ENCODE peak calls at places on chromosomes 16 and 17, in nine cellular contexts. X, H, P, N, F, Q, R, D and Y are unnamed samples.
A peak's percentile ranks its signal among the peaks of the same experiment; 100 is the strongest.

GRCh38 chr16:22900863-22901262 is 86.9 kb downstream of the HS3ST2 start:
- DNase-seq in X (no peak), H (no peak), P (no peak), N (no peak), F (no peak), Q (no peak), R (no peak), D (no peak), Y (no peak)

GRCh38 chr17:3894927-3895343 is 2.1 kb upstream of the CAMKK1 start:
- DNase-seq in X (peak; percentile 68), H (peak; percentile 66), P (no peak), N (peak; percentile 47), F (no peak), Q (no peak), R (peak; percentile 62), D (no peak), Y (no peak)

GRCh38 chr16:89787365-89787805 is 29.1 kb downstream of the FANCA start:
- DNase-seq in X (no peak), H (no peak), P (no peak), N (no peak), F (no peak), Q (no peak), R (no peak), D (no peak), Y (no peak)

GRCh38 chr17:10048951-10049350 is 143.9 kb upstream of the RCVRN start:
- DNase-seq in X (no peak), H (no peak), P (no peak), N (no peak), F (no peak), Q (no peak), R (no peak), D (no peak), Y (no peak)

GRCh38 chr17:5707482-5707881 is 123.2 kb upstream of the NLRP1 start:
- DNase-seq in X (no peak), H (no peak), P (no peak), N (no peak), F (no peak), Q (no peak), R (no peak), D (no peak), Y (no peak)

GRCh38 chr16:85400305-85401205 is 212.6 kb upstream of the GSE1 start:
- DNase-seq in X (no peak), H (no peak), P (no peak), N (no peak), F (no peak), Q (no peak), R (no peak), D (no peak), Y (no peak)

GRCh38 chr17:67316776-67317175 is 49.6 kb downstream of the PSMD12 start:
- DNase-seq in X (no peak), H (no peak), P (no peak), N (no peak), F (no peak), Q (no peak), R (no peak), D (no peak), Y (no peak)

GRCh38 chr17:15265131-15265530 is at the start of gene PMP22:
- DNase-seq in X (no peak), H (no peak), P (no peak), N (no peak), F (no peak), Q (no peak), R (no peak), D (no peak), Y (no peak)

GRCh38 chr16:17359778-17360177 is 111.0 kb downstream of the XYLT1 start:
- DNase-seq in X (no peak), H (peak; percentile 18), P (peak; percentile 28), N (peak; percentile 70), F (no peak), Q (no peak), R (no peak), D (no peak), Y (no peak)

GRCh38 chr16:30398660-30399434 is 3.6 kb downstream of the ZNF48 start:
- DNase-seq in X (no peak), H (no peak), P (no peak), N (no peak), F (no peak), Q (no peak), R (no peak), D (no peak), Y (no peak)

GRCh38 chr16:19432429-19432828 is 14.7 kb downstream of the TMC5 start:
- DNase-seq in X (no peak), H (peak; percentile 75), P (no peak), N (no peak), F (no peak), Q (no peak), R (no peak), D (peak; percentile 3), Y (no peak)

GRCh38 chr17:30225112-30225511 is 10.4 kb downstream of the SLC6A4 start:
- DNase-seq in X (no peak), H (peak; percentile 40), P (no peak), N (no peak), F (no peak), Q (no peak), R (no peak), D (no peak), Y (no peak)
- TF ChIP-seq CTCF in X (no peak), H (no peak), P (no peak), N (no peak), F (no peak), Q (no peak), R (no peak), D (no peak), Y (no peak)

GRCh38 chr16:53069772-53070171 is 15.0 kb downstream of the CHD9 start:
- DNase-seq in X (no peak), H (no peak), P (peak; percentile 45), N (no peak), F (no peak), Q (no peak), R (no peak), D (no peak), Y (no peak)

GRCh38 chr16:53078247-53078646 is 23.5 kb downstream of the CHD9 start:
- DNase-seq in X (no peak), H (no peak), P (no peak), N (no peak), F (no peak), Q (no peak), R (no peak), D (no peak), Y (no peak)

GRCh38 chr16:53068423-53068833 is 13.6 kb downstream of the CHD9 start:
- DNase-seq in X (no peak), H (no peak), P (peak; percentile 66), N (no peak), F (no peak), Q (no peak), R (no peak), D (no peak), Y (no peak)

GRCh38 chr16:53071748-53072301 is 17.0 kb downstream of the CHD9 start:
- DNase-seq in X (no peak), H (no peak), P (peak; percentile 76), N (no peak), F (peak; percentile 68), Q (no peak), R (no peak), D (no peak), Y (no peak)

GRCh38 chr16:53073053-53073452 is 18.3 kb downstream of the CHD9 start:
- DNase-seq in X (no peak), H (no peak), P (no peak), N (no peak), F (no peak), Q (no peak), R (no peak), D (no peak), Y (no peak)
- TF ChIP-seq CTCF in X (no peak), H (no peak), P (no peak), N (no peak), F (no peak), Q (no peak), R (no peak), D (no peak), Y (no peak)

DNA sequence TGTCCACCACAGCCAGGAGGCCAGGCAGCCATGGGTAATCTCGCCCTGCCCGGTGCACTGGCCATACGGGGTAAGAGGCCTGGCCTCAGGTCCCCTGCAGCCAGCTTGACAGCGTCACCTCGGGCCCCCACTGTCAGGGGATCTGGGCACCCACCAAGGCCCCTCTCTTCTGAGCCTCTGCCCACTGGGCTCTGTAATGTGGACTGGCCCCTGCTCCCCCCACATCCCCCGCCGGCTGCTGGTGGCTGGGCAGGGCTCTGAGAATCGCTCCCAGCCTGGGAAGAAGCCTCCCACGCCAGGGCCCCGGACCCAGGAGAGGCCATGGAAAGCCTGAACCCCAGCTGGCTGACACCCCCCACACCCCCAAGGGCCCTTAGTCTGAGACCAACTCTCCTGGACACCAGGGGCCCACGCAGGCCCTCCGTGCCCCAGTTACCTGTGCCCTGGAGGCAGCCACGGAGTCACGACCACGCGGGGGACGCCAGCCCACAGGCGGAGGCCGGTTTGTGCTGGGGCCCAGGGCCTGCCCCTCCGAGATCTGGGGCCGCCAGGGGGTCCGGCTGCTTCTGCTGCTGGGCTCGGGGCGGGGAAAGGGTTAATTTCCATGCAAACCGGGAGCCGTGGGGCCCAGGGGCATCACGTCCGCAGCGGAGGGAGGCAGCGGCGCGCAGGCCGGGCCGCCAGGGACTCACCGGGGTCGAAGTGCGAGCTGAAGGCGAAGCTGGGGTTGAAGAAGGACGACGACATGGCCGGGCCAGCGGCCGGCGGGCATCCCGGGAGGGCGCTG is at the start of gene PVALEF:
- DNase-seq in X (no peak), H (no peak), P (no peak), N (no peak), F (no peak), Q (no peak), R (no peak), D (peak; percentile 49), Y (no peak)
- TF ChIP-seq CTCF in X (no peak), H (no peak), P (no peak), N (no peak), F (no peak), Q (no peak), R (no peak), D (no peak), Y (no peak)

GRCh38 chr16:66116163-66116792 is 250.2 kb upstream of the CDH5 start:
- DNase-seq in X (no peak), H (peak; percentile 15), P (no peak), N (peak; percentile 69), F (no peak), Q (peak; percentile 44), R (no peak), D (no peak), Y (no peak)

GRCh38 chr16:66109677-66110076 is 256.8 kb upstream of the CDH5 start:
- DNase-seq in X (no peak), H (no peak), P (no peak), N (no peak), F (no peak), Q (no peak), R (no peak), D (no peak), Y (no peak)

GRCh38 chr16:66120656-66121055 is 245.8 kb upstream of the CDH5 start:
- DNase-seq in X (no peak), H (no peak), P (no peak), N (peak; percentile 41), F (no peak), Q (peak; percentile 60), R (no peak), D (no peak), Y (no peak)

GRCh38 chr16:66115373-66115772 is 251.1 kb upstream of the CDH5 start:
- DNase-seq in X (no peak), H (no peak), P (peak; percentile 4), N (no peak), F (no peak), Q (no peak), R (no peak), D (no peak), Y (no peak)
- TF ChIP-seq CTCF in X (no peak), H (no peak), P (peak; percentile 6), N (no peak), F (no peak), Q (peak; percentile 9), R (no peak), D (no peak), Y (no peak)

GRCh38 chr17:36673637-36674277 is 72.4 kb downstream of the MRM1 start:
- DNase-seq in X (no peak), H (no peak), P (no peak), N (no peak), F (no peak), Q (no peak), R (no peak), D (no peak), Y (no peak)
- TF ChIP-seq CTCF in X (no peak), H (no peak), P (no peak), N (no peak), F (no peak), Q (no peak), R (no peak), D (no peak), Y (no peak)